ENCODE peak calls at places on chromosomes 2 and 18, in five cellular contexts. R is AG10803; J is CD8-positive, alpha-beta T cell; M is astrocyte of the spinal cord; G is cardiac fibroblast. Q is an unnamed sample.

GRCh38 chr2:119782308-119783027 is 22.7 kb downstream of the PTPN4 start:
- DNase-seq in M (no peak), R (no peak), G (no peak), J (no peak), Q (no peak)

GRCh38 chr2:206518997-206519396 is 75.7 kb downstream of the ADAM23 start:
- DNase-seq in R (no peak), G (no peak), J (no peak), M (no peak), Q (no peak)

GRCh38 chr18:35172009-35172408 is 68.8 kb upstream of the ZNF397 start:
- DNase-seq in R (no peak), M (no peak), J (no peak), G (no peak), Q (no peak)

GRCh38 chr2:134462275-134462674 is 208.4 kb downstream of the MGAT5 start:
- DNase-seq in M (no peak), J (no peak), G (no peak), R (no peak), Q (no peak)

GRCh38 chr2:102018823-102019445 is 27.2 kb downstream of the IL1R2 start:
- DNase-seq in M (peak), G (peak), R (no peak), J (no peak), Q (peak)

GRCh38 chr18:43934322-43935050 is 657.2 kb upstream of the SYT4 start:
- DNase-seq in G (no peak), M (no peak), R (no peak), J (no peak), Q (peak)

GRCh38 chr2:118991554-118991953 is 49.6 kb downstream of the MARCO start:
- DNase-seq in R (no peak), M (no peak), J (no peak), G (no peak), Q (no peak)

GRCh38 chr2:129922571-129923264 is 56.7 kb upstream of the RAB6C start:
- DNase-seq in M (no peak), G (no peak), R (no peak), J (no peak), Q (no peak)

GRCh38 chr18:49617329-49617695 is 55.5 kb downstream of the LIPG start:
- DNase-seq in R (no peak), G (no peak), J (no peak), M (no peak), Q (no peak)

GRCh38 chr2:151760139-151760650 is 25.9 kb upstream of the NEB start:
- DNase-seq in J (no peak), G (peak), R (no peak), M (peak), Q (no peak)

DNA sequence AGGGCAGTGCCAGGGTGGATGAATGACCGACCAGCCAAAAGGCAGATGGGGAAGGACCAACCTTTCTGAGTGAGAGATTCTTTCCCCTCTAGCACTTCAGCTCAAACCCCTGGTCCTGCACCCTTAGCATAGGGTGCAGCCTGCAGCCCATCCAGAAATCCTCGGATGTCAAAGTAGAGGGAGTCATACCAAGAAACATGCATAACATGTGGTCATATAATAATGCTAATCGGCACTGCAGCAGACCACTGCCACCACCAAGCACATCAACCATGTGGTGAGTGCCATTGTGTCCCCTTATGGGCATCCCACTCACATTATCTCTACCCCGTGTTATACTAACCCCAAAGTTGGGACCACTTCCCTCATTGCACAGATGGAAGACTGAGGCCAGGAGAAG is 17.7 kb downstream of the ATOH8 start:
- DNase-seq in G (no peak), R (no peak), J (no peak), M (no peak), Q (peak)
- H3K4me3 ChIP-seq in G (no peak), R (no peak), J (no peak), M (no peak), Q (no peak)

GRCh38 chr2:223669453-223670225 is 67.5 kb upstream of the SCG2 start:
- DNase-seq in M (peak), R (peak), J (no peak), G (peak), Q (peak)

GRCh38 chr2:223668302-223668998 is 66.3 kb upstream of the SCG2 start:
- DNase-seq in M (peak), R (peak), G (peak), J (no peak), Q (peak)
- H3K4me3 ChIP-seq in M (no peak), R (no peak), G (no peak), J (no peak), Q (no peak)

GRCh38 chr2:30224147-30224546 is 7.2 kb upstream of the LBH start:
- DNase-seq in M (no peak), G (no peak), J (no peak), R (no peak), Q (no peak)

GRCh38 chr2:30229596-30229995 is 1.7 kb upstream of the LBH start:
- DNase-seq in J (no peak), M (no peak), R (no peak), G (no peak), Q (no peak)

GRCh38 chr2:30223413-30223874 is 7.9 kb upstream of the LBH start:
- DNase-seq in R (no peak), J (no peak), G (no peak), M (no peak), Q (no peak)

GRCh38 chr2:30225131-30225762 is 6.1 kb upstream of the LBH start:
- DNase-seq in M (peak), J (peak), G (peak), R (peak), Q (peak)

DNA sequence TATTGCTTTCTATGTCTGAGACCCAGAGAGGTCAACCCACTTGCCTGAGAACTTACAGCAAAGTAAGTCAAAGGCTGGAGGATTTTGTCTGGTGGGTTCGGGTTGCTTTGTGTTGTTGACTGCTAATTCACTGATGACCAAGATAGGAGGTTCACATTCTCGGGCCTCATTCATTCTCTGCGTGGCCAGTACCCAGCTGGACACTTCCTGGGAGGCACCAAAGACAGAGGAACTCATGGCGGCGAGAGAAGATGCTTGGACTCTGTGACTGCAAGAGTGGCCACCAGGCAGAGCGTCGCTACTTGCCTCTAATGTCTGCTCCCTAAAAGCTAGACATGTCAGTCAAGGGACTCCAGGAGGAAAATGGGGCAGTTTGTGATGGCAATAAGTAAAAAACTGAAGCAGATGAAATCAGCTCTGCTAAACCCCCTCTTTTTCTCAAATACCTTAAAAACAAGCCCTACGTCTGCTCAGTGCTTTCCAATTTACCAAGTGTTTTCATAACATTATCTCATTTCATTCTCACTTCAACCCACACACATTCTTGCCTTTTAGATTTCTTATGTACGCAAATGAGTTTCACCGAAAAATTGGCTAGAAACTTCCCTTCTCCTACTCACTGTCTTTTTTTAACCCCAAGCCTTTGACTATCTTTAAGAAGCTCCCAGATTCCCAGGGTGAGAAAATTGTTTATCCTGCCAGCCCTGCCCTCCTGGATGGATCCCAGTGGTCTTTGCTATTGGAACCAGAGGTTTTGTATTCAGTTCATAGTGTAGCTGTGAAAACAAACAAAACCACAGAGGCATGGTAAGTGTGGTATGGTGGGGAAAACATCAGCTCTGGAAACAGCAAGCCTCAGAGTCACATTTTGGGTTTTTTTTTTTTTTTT is 4.9 kb upstream of the LBH start:
- DNase-seq in J (no peak), R (peak), M (peak), G (peak), Q (no peak)
- H3K4me3 ChIP-seq in J (peak), R (no peak), M (no peak), G (no peak), Q (no peak)

GRCh38 chr2:224946911-224947310 is 95.4 kb downstream of the DOCK10 start:
- DNase-seq in G (peak), J (no peak), R (peak), M (peak), Q (peak)
- H3K4me3 ChIP-seq in G (no peak), J (peak), R (peak), M (peak), Q (no peak)

GRCh38 chr2:111117666-111118454 is 2.9 kb upstream of the BCL2L11 start:
- DNase-seq in J (peak), R (peak), G (peak), M (peak), Q (peak)
- H3K4me3 ChIP-seq in J (peak), R (peak), G (peak), M (peak), Q (peak)

GRCh38 chr18:13621886-13622619 is 104.3 kb downstream of the FAM210A start:
- DNase-seq in G (no peak), R (no peak), M (no peak), J (no peak), Q (no peak)

GRCh38 chr18:13621446-13621849 is 104.9 kb downstream of the FAM210A start:
- DNase-seq in R (no peak), G (no peak), J (no peak), M (no peak), Q (no peak)

GRCh38 chr18:13623871-13624270 is 102.5 kb downstream of the FAM210A start:
- DNase-seq in M (no peak), G (no peak), R (no peak), J (no peak), Q (no peak)

GRCh38 chr18:13623348-13623747 is 103.0 kb downstream of the FAM210A start:
- DNase-seq in R (no peak), J (no peak), G (no peak), M (no peak), Q (no peak)

GRCh38 chr18:13622751-13623150 is 103.6 kb downstream of the FAM210A start:
- DNase-seq in J (no peak), M (no peak), R (no peak), G (no peak), Q (no peak)
- H3K4me3 ChIP-seq in J (no peak), M (no peak), R (no peak), G (no peak), Q (no peak)

GRCh38 chr2:42495234-42495581 is 1.4 kb upstream of the KCNG3 start:
- DNase-seq in G (no peak), J (no peak), M (no peak), R (no peak), Q (no peak)
- H3K4me3 ChIP-seq in G (no peak), J (no peak), M (no peak), R (no peak), Q (no peak)